ENCODE peak calls at places on chromosome 4, in ten cellular contexts. V is NCI-H1105 treated with DMSO at 0.1 percent for 48 hours; E is left ventricle myocardium superior; J is AG10803; F is H7; N is effector CD4-positive, alpha-beta T cell; M is T-helper 2 cell; A is NCI-H1417; R is RCC 7860; O is activated T-helper 1 cell treated with Interleukin-2 at 50 U/mL for 16 hours. X is an unnamed sample.

GRCh38 chr4:81839347-81840042 is 367.8 kb upstream of the RASGEF1B start:
- DNase-seq in V (peak), J (no peak), O (no peak), A (peak), R (peak), N (no peak), E (no peak), F (no peak), M (no peak), X (no peak)

GRCh38 chr4:14871676-14872430 is 130.4 kb upstream of the CPEB2 start:
- DNase-seq in N (peak), F (peak), J (no peak), A (peak), E (peak), V (no peak), R (no peak), M (peak), O (peak), X (no peak)

GRCh38 chr4:128191115-128191897 is 96.3 kb downstream of the PGRMC2 start:
- DNase-seq in F (peak), M (peak), E (peak), V (peak), J (peak), A (peak), N (peak), R (peak), O (peak), X (no peak)

GRCh38 chr4:19074061-19074460 is 1052.5 kb upstream of the LCORL start:
- DNase-seq in N (no peak), F (no peak), V (peak), E (no peak), A (peak), R (no peak), O (no peak), M (no peak), J (no peak), X (no peak)

GRCh38 chr4:3436798-3437581 is 4.8 kb upstream of the HGFAC start:
- DNase-seq in N (no peak), R (peak), O (no peak), J (peak), V (peak), A (peak), F (no peak), E (peak), M (no peak), X (no peak)

GRCh38 chr4:150402968-150403367 is 179.0 kb upstream of the MAB21L2 start:
- DNase-seq in A (peak), O (no peak), N (no peak), V (peak), E (peak), M (no peak), J (no peak), F (no peak), R (no peak), X (no peak)

GRCh38 chr4:40363945-40364344 is 28.8 kb downstream of the CHRNA9 start:
- DNase-seq in R (no peak), V (no peak), A (no peak), O (no peak), N (no peak), J (no peak), F (no peak), E (no peak), M (no peak), X (no peak)

GRCh38 chr4:123673971-123674370 is 277.4 kb downstream of the SPRY1 start:
- DNase-seq in F (no peak), R (peak), V (no peak), J (no peak), O (no peak), E (no peak), N (no peak), M (no peak), A (no peak), X (no peak)

GRCh38 chr4:98838977-98839618 is 89.8 kb downstream of the EIF4E start:
- DNase-seq in F (no peak), J (peak), O (no peak), E (no peak), A (no peak), V (no peak), M (no peak), R (peak), N (no peak), X (no peak)

GRCh38 chr4:106986486-106986885 is 49.6 kb downstream of the DKK2 start:
- DNase-seq in A (peak), V (peak), M (no peak), E (no peak), O (no peak), J (peak), R (no peak), N (no peak), F (no peak), X (no peak)

GRCh38 chr4:114599231-114600065 is 841 bp downstream of the UGT8 start:
- DNase-seq in M (no peak), F (peak), E (no peak), R (no peak), A (peak), V (peak), O (no peak), N (no peak), J (no peak), X (peak)

GRCh38 chr4:123046096-123046495 is 123.7 kb upstream of the NUDT6 start:
- DNase-seq in M (no peak), A (no peak), F (no peak), J (peak), N (no peak), O (no peak), V (no peak), E (no peak), R (no peak), X (no peak)

GRCh38 chr4:111639876-111640275 is 505.4 kb upstream of the FAM241A start:
- DNase-seq in E (no peak), J (peak), A (no peak), N (no peak), F (no peak), R (peak), M (no peak), V (no peak), O (no peak), X (no peak)

GRCh38 chr4:53376900-53377299 is 541 bp upstream of the FIP1L1 start:
- DNase-seq in O (no peak), R (no peak), A (no peak), N (no peak), J (no peak), M (no peak), F (no peak), V (no peak), E (no peak), X (no peak)

GRCh38 chr4:60314367-60314766 is 885.8 kb upstream of the ADGRL3 start:
- DNase-seq in M (no peak), N (no peak), E (no peak), A (no peak), F (no peak), J (no peak), R (no peak), O (no peak), V (no peak), X (no peak)

GRCh38 chr4:74625981-74626380 is 168.3 kb downstream of the BTC start:
- DNase-seq in A (no peak), J (no peak), M (no peak), F (no peak), O (no peak), V (no peak), N (no peak), R (peak), E (no peak), X (no peak)

GRCh38 chr4:115537387-115537786 is 424.0 kb upstream of the NDST4 start:
- DNase-seq in F (no peak), A (no peak), E (no peak), M (no peak), V (peak), N (no peak), J (peak), O (no peak), R (no peak), X (no peak)

GRCh38 chr4:38128478-38129451 is 168.6 kb downstream of the PTTG2 start:
- DNase-seq in A (no peak), N (peak), E (no peak), M (peak), O (peak), F (peak), V (no peak), R (no peak), J (peak), X (no peak)

GRCh38 chr4:150493846-150494245 is 88.1 kb upstream of the MAB21L2 start:
- DNase-seq in F (no peak), V (no peak), J (peak), M (no peak), O (no peak), A (no peak), R (no peak), E (no peak), N (no peak), X (no peak)

GRCh38 chr4:127162741-127163140 is 470.0 kb upstream of the INTU start:
- DNase-seq in J (peak), O (no peak), A (no peak), E (no peak), F (no peak), V (no peak), R (no peak), M (no peak), N (no peak), X (no peak)

GRCh38 chr4:41360214-41360910 is 103.6 kb downstream of the UCHL1 start:
- DNase-seq in R (no peak), A (peak), M (no peak), N (no peak), V (peak), J (peak), F (peak), E (peak), O (no peak), X (peak)

GRCh38 chr4:74793757-74794340 is 474 bp downstream of the BTC start:
- DNase-seq in O (no peak), E (peak), A (peak), R (no peak), V (peak), N (no peak), F (peak), M (no peak), J (no peak), X (no peak)